ENCODE peak calls at places on chromosomes 11 and 22, in five cellular contexts. T, N, R, O and D are unnamed samples.

GRCh38 chr22:24051028-24051427 is 39.9 kb downstream of the CABIN1 start:
- DNase-seq in R (no peak), O (no peak), T (no peak), N (no peak), D (no peak)

GRCh38 chr11:64268687-64269379 is 15.6 kb downstream of the BAD start:
- DNase-seq in O (no peak), T (peak), N (peak), R (peak), D (no peak)

GRCh38 chr11:122729139-122729538 is 73.6 kb downstream of the UBASH3B start:
- DNase-seq in O (no peak), N (no peak), T (no peak), R (no peak), D (no peak)

GRCh38 chr22:49753276-49753884 is 74.3 kb downstream of the BRD1 start:
- DNase-seq in R (no peak), N (no peak), O (no peak), T (peak), D (peak)

GRCh38 chr11:19724765-19725164 is 12.1 kb downstream of the NAV2 start:
- DNase-seq in O (no peak), T (peak), R (no peak), N (no peak), D (no peak)

GRCh38 chr22:28973352-28973751 is 88.3 kb downstream of the C22orf31 start:
- DNase-seq in R (no peak), T (no peak), N (peak), O (no peak), D (no peak)

GRCh38 chr11:62336949-62337681 is at the start of gene ASRGL1:
- DNase-seq in N (peak), R (peak), T (peak), O (peak), D (peak)

GRCh38 chr22:42964994-42965699 is 49.8 kb downstream of the PACSIN2 start:
- DNase-seq in R (peak), T (no peak), O (no peak), N (peak), D (no peak)

GRCh38 chr11:9769621-9770020 is 105.7 kb downstream of the SWAP70 start:
- DNase-seq in O (no peak), T (no peak), N (no peak), R (no peak), D (no peak)

GRCh38 chr11:100948936-100949335 is 180.7 kb downstream of the PGR start:
- DNase-seq in O (no peak), T (no peak), R (no peak), N (no peak), D (no peak)

GRCh38 chr11:62905286-62905685 is 15.9 kb downstream of the CHRM1 start:
- DNase-seq in R (no peak), N (no peak), O (no peak), T (no peak), D (no peak)

GRCh38 chr11:2791521-2792375 is 92.0 kb upstream of the KCNQ1OT1 start:
- DNase-seq in T (peak), O (no peak), N (no peak), R (no peak), D (no peak)

GRCh38 chr22:19723165-19723989 is at the start of gene GP1BB:
- DNase-seq in R (no peak), T (no peak), N (no peak), O (peak), D (no peak)

GRCh38 chr11:62439785-62440602 is 21.2 kb downstream of the SCGB1A1 start:
- DNase-seq in N (peak), R (peak), O (no peak), T (peak), D (no peak)

GRCh38 chr11:79439430-79439892 is 1.4 kb downstream of the TENM4 start:
- DNase-seq in T (no peak), N (peak), O (no peak), R (peak), D (no peak)

GRCh38 chr22:21754523-21755128 is 19.0 kb upstream of the YPEL1 start:
- DNase-seq in N (peak), O (no peak), T (no peak), R (peak), D (no peak)

GRCh38 chr11:6681949-6682348 is 1.2 kb downstream of the MRPL17 start:
- DNase-seq in O (peak), T (no peak), R (peak), N (peak), D (no peak)

DNA sequence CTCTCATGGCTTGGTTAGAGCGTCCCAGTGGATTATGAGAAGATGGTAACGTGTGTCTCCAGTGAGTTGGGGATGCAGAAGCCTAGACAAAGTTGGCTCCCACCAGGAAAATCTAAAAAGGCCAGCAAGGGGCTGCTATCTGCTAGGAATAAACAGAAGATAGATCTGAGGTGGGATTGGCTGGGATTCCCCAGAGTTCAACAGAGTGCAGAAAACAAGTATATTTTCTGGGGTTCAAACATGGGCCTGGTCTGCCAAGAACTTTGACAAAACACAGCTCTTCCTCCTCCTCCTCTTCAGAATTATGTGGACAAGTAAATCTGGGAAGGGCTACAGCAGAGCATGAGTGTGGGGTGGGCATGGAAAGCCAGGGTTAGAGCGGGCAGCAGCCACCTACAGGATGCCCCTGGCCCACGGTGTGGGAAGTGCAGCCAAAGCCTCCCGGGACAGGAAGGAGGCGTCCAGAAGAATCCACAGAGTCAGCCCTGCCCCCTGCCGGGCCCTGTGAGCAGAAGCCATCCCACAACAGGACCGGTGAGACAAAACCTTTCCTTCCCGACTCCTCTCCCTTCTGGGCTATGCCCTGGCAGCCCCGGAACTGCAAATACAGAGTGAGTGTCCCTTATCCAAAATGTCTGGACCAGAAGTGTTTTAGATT is 67.1 kb downstream of the CD82 start:
- DNase-seq in N (no peak), T (peak), O (peak), R (no peak), D (peak)
- TF ChIP-seq CTCF in N (peak), T (no peak), O (peak), R (peak), D (peak)

GRCh38 chr22:46380069-46380468 is 44.6 kb downstream of the TRMU start:
- DNase-seq in N (no peak), T (no peak), R (no peak), O (no peak), D (no peak)

GRCh38 chr22:46382524-46382923 is 47.0 kb downstream of the TRMU start:
- DNase-seq in O (no peak), R (no peak), T (no peak), N (no peak), D (no peak)

GRCh38 chr22:46381731-46382130 is 46.2 kb downstream of the TRMU start:
- DNase-seq in T (no peak), N (no peak), R (no peak), O (no peak), D (no peak)

GRCh38 chr22:46380581-46380980 is 45.1 kb downstream of the TRMU start:
- DNase-seq in N (no peak), O (no peak), R (no peak), T (no peak), D (no peak)

GRCh38 chr22:46381142-46381541 is 45.6 kb downstream of the TRMU start:
- DNase-seq in R (no peak), N (peak), T (no peak), O (no peak), D (no peak)
- H3K4me3 ChIP-seq in R (no peak), N (no peak), T (no peak), O (no peak), D (no peak)

GRCh38 chr11:25737071-25737675 is 594.8 kb upstream of the ANO3 start:
- DNase-seq in N (no peak), R (no peak), O (no peak), T (no peak), D (no peak)

GRCh38 chr11:25733777-25734176 is 598.2 kb upstream of the ANO3 start:
- DNase-seq in O (no peak), N (no peak), T (no peak), R (no peak), D (no peak)

GRCh38 chr11:25734592-25735211 is 597.2 kb upstream of the ANO3 start:
- DNase-seq in N (peak), T (no peak), O (peak), R (no peak), D (no peak)
- TF ChIP-seq CTCF in N (peak), T (no peak), O (peak), R (peak), D (no peak)

DNA sequence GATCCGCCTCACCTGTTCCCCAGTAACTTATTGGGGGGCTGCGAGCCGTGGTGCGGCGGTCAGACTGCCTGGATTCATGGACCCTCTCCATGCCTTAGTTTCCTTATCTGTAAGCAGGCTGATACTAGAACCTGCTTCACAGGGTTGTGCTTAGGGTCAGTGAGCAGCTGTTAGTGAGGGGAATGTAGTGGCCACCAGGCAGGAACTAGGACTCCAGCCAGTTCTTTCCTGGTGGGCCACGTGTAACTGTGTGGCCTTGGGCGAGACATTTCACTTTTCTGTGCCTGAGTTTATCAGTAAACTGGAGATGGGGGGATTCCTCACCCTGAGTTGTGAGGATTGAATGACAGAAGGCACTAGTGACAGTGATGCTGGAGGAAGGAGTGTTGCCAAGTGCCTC is 24.8 kb downstream of the MCM5 start:
- DNase-seq in R (no peak), T (no peak), N (no peak), O (no peak), D (no peak)
- H3K4me3 ChIP-seq in R (no peak), T (no peak), N (no peak), O (no peak), D (no peak)

GRCh38 chr11:17498475-17498874 is 21.8 kb upstream of the ABCC8 start:
- DNase-seq in N (no peak), T (no peak), R (no peak), O (peak), D (no peak)
- TF ChIP-seq CTCF in N (peak), T (no peak), R (peak), O (peak), D (no peak)